ENCODE peak calls at places on chromosomes 5 and 9, in nine cellular contexts. L is GM12891, P is suprapubic skin, V is lower leg skin, T is heart left ventricle, U is right lobe of liver, B is NB4, N is A549, A is erythroblast. J is an unnamed sample.

GRCh38 chr9:28951945-28952344 is 1378.7 kb upstream of the C9orf72 start:
- DNase-seq in L (no peak), P (no peak), V (no peak), T (no peak), U (no peak), B (peak), N (peak), A (peak), J (no peak)

GRCh38 chr9:73269430-73270101 is 117.9 kb downstream of the ANXA1 start:
- DNase-seq in L (no peak), P (no peak), V (no peak), T (no peak), U (no peak), B (peak), N (peak), A (peak), J (no peak)

GRCh38 chr5:14086261-14086660 is 56.9 kb upstream of the TRIO start:
- DNase-seq in L (no peak), P (no peak), V (no peak), T (no peak), U (no peak), B (no peak), N (no peak), A (no peak), J (no peak)

GRCh38 chr9:118059520-118060278 is 355.5 kb downstream of the TLR4 start:
- DNase-seq in L (no peak), P (no peak), V (no peak), T (peak), U (no peak), B (peak), N (peak), A (peak), J (no peak)

GRCh38 chr9:112447283-112447761 is 39.3 kb upstream of the KIAA1958 start:
- DNase-seq in L (no peak), P (no peak), V (no peak), T (no peak), U (no peak), B (no peak), N (no peak), A (no peak), J (no peak)

GRCh38 chr5:118295045-118295444 is 693.3 kb downstream of the DTWD2 start:
- DNase-seq in L (no peak), P (no peak), V (no peak), T (no peak), U (no peak), B (no peak), N (no peak), A (no peak), J (no peak)

GRCh38 chr5:60903356-60903755 is 41.5 kb downstream of the ERCC8 start:
- DNase-seq in L (no peak), P (no peak), V (no peak), T (no peak), U (no peak), B (no peak), N (no peak), A (no peak), J (no peak)

GRCh38 chr5:65791721-65792698 is 70.0 kb downstream of the NLN start:
- DNase-seq in L (no peak), P (no peak), V (no peak), T (no peak), U (no peak), B (no peak), N (no peak), A (no peak), J (no peak)

GRCh38 chr5:160009591-160009989 is 651 bp downstream of the TTC1 start:
- DNase-seq in L (no peak), P (no peak), V (no peak), T (no peak), U (no peak), B (no peak), N (no peak), A (no peak), J (no peak)

GRCh38 chr5:117249086-117249815 is 674.6 kb upstream of the SEMA6A start:
- DNase-seq in L (no peak), P (no peak), V (no peak), T (no peak), U (no peak), B (no peak), N (no peak), A (no peak), J (no peak)

GRCh38 chr5:96278995-96279394 is 154.1 kb downstream of the PCSK1 start:
- DNase-seq in L (no peak), P (no peak), V (no peak), T (no peak), U (no peak), B (no peak), N (no peak), A (no peak), J (no peak)

GRCh38 chr5:37490931-37491330 is 111.8 kb downstream of the WDR70 start:
- DNase-seq in L (no peak), P (no peak), V (no peak), T (no peak), U (no peak), B (no peak), N (no peak), A (no peak), J (no peak)

GRCh38 chr9:71355884-71356283 is 234.5 kb upstream of the TRPM3 start:
- DNase-seq in L (no peak), P (no peak), V (no peak), T (no peak), U (no peak), B (no peak), N (peak), A (no peak), J (no peak)

GRCh38 chr9:109232449-109232848 is 65.4 kb upstream of the FRRS1L start:
- DNase-seq in L (no peak), P (no peak), V (no peak), T (no peak), U (no peak), B (no peak), N (no peak), A (no peak), J (no peak)

GRCh38 chr5:77343165-77343564 is 132.7 kb downstream of the PDE8B start:
- DNase-seq in L (no peak), P (no peak), V (no peak), T (no peak), U (no peak), B (no peak), N (no peak), A (no peak), J (no peak)

GRCh38 chr9:34884732-34885131 is 73.4 kb upstream of the PHF24 start:
- DNase-seq in L (no peak), P (no peak), V (no peak), T (no peak), U (no peak), B (no peak), N (no peak), A (no peak), J (no peak)

GRCh38 chr5:9222054-9222738 is 323.7 kb downstream of the SEMA5A start:
- DNase-seq in L (no peak), P (no peak), V (no peak), T (no peak), U (no peak), B (no peak), N (no peak), A (no peak), J (no peak)

GRCh38 chr9:134773842-134774241 is 106.8 kb upstream of the FCN2 start:
- DNase-seq in L (no peak), P (no peak), V (no peak), T (no peak), U (no peak), B (no peak), N (no peak), A (no peak), J (no peak)

GRCh38 chr5:146425023-146425422 is 22.1 kb upstream of the TCERG1 start:
- DNase-seq in L (no peak), P (no peak), V (no peak), T (no peak), U (no peak), B (peak), N (no peak), A (no peak), J (no peak)

GRCh38 chr5:75202935-75203334 is 33.7 kb downstream of the ANKRD31 start:
- DNase-seq in L (no peak), P (no peak), V (no peak), T (no peak), U (no peak), B (no peak), N (no peak), A (no peak), J (no peak)

GRCh38 chr5:56415356-56415765 is 182.2 kb upstream of the ANKRD55 start:
- DNase-seq in L (peak), P (no peak), V (no peak), T (peak), U (no peak), B (peak), N (peak), A (no peak), J (no peak)

GRCh38 chr9:83154821-83155220 is 91.9 kb upstream of the RASEF start:
- DNase-seq in L (no peak), P (no peak), V (no peak), T (no peak), U (no peak), B (no peak), N (no peak), A (no peak), J (no peak)

GRCh38 chr5:52799358-52799982 is 11.8 kb downstream of the ITGA1 start:
- DNase-seq in L (no peak), P (peak), V (no peak), T (peak), U (peak), B (peak), N (peak), A (peak), J (no peak)

GRCh38 chr9:137618105-137619067 is at the start of gene EHMT1:
- DNase-seq in L (peak), P (peak), V (peak), T (peak), U (peak), B (peak), N (peak), A (peak), J (peak)
- TF ChIP-seq POLR2A in L (peak), P (no peak), V (no peak), T (peak), U (peak), B (peak), N (peak), A (peak), J (peak)

DNA sequence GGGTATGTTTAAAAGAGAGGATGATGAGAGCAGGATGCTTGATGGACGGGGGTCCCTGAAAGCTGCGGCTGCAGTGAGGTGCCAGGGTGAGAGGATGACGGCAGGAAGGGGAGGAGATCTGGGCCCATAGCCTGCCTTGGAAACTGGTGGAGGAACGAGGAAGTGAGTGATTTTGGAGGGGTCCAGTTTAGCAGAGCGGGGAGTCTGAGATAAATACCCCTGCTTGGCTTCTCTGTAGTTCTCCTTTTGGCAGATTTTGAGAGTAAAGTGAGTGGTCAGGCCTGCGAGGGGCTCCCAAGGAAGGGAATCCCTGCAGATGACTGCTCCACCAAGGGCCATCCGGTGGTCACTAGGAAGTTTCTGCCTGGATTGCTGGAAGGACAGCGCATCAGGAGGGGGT is 98.5 kb upstream of the PTCH1 start:
- DNase-seq in L (no peak), P (no peak), V (peak), T (no peak), U (no peak), B (no peak), N (no peak), A (no peak), J (no peak)
- TF ChIP-seq POLR2A in L (no peak), P (no peak), V (no peak), T (no peak), U (no peak), B (no peak), N (no peak), A (no peak), J (no peak)

GRCh38 chr9:129879103-129879699 is 43.9 kb downstream of the USP20 start:
- DNase-seq in L (no peak), P (no peak), V (no peak), T (no peak), U (no peak), B (no peak), N (no peak), A (peak), J (no peak)

GRCh38 chr9:129880654-129881546 is 45.6 kb downstream of the USP20 start:
- DNase-seq in L (no peak), P (no peak), V (no peak), T (no peak), U (no peak), B (no peak), N (no peak), A (no peak), J (no peak)

GRCh38 chr9:129884220-129885017 is 49.2 kb downstream of the USP20 start:
- DNase-seq in L (peak), P (peak), V (peak), T (peak), U (peak), B (peak), N (peak), A (peak), J (no peak)

GRCh38 chr9:129879991-129880653 is 44.9 kb downstream of the USP20 start:
- DNase-seq in L (no peak), P (no peak), V (no peak), T (no peak), U (no peak), B (no peak), N (no peak), A (no peak), J (no peak)

DNA sequence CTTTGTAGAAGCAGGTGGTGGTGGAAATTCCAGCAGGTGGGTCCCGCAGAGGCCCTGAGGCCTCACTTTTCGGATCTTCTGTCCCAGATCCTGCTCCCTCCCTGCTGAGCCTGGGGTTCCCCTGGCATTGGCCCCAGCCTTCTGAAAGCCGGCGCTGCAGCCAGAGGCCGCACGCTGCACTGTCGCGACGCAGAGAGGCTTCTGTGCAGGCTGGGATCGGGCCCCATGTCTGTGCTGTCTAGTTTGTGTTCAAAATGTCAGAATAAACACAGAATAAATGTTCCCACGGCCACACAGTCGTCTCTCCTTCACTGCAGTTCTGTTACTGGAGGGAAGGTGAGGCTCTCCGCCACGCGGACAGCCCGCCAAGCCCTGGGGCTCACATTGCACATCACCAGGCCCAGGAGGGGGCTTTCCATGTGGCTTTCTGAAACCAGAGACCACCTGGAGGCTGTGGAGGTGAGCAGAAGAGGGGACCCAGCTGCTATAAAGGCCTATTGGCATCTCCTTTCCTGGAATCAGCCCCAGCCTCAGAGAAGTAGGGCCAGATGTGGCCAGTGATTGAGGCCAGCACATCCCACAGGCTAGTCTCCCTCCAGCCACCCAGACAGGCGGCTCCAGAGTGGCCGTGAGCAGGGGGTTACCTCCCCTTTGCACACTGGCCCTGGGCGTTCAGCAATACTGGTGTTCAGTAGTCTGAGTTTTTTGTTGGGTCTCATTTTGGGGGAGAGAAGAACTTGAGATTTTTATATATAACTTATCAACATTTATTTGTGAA is 46.5 kb downstream of the USP20 start:
- DNase-seq in L (no peak), P (no peak), V (no peak), T (no peak), U (no peak), B (no peak), N (no peak), A (peak), J (no peak)
- TF ChIP-seq POLR2A in L (no peak), P (no peak), V (no peak), T (no peak), U (no peak), B (no peak), N (no peak), A (no peak), J (no peak)

DNA sequence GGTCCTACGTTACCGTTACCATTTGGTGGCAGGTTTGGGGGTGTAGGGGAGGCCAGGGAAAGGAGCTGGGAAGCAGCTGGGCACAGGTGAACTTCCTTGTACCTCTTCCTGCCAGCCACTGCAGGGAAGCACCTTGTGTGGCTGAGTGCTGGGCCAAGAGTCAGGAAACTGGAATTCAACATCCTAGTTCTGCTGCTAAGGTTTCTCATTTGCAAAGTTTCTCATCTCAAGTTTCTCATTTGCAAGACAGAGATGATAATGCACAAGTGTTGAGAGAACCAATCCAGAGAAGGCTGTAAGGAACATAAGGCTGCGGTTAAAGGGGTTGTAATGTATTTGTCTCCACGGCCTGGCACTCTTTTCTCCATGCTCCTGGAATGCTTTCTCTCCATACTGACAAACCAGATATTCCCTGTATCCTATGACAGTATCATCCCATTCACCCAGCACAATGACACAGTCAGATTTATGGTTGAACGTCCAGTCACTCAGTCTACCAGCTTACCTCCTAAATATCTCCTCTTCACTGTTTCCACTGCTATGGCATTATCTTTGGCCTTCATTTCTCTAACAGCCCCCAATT is 33.6 kb upstream of the LARP1 start:
- DNase-seq in L (no peak), P (no peak), V (no peak), T (no peak), U (no peak), B (no peak), N (no peak), A (no peak), J (no peak)
- TF ChIP-seq POLR2A in L (no peak), P (no peak), V (no peak), T (no peak), U (no peak), B (no peak), N (no peak), A (no peak), J (no peak)

GRCh38 chr9:128026255-128027165 is 40.6 kb downstream of the NAIF1 start:
- DNase-seq in L (peak), P (no peak), V (no peak), T (no peak), U (no peak), B (peak), N (peak), A (no peak), J (no peak)
- TF ChIP-seq POLR2A in L (no peak), P (no peak), V (no peak), T (no peak), U (no peak), B (no peak), N (no peak), A (no peak), J (no peak)

J was measured in vagina.